ENCODE peak calls at places on chromosome 11, in five cellular contexts. V, K, D, F and I are unnamed samples.

GRCh38 chr11:66011785-66012303 is at the start of gene CST6:
- ATAC-seq in K (peak; percentile 36), D (peak; percentile 35), F (no peak), V (no peak), I (peak; percentile 18)

GRCh38 chr11:35357893-35358292 is 61.5 kb downstream of the SLC1A2 start:
- ATAC-seq in D (peak; percentile 62), K (no peak), F (no peak), V (peak; percentile 62), I (no peak)

GRCh38 chr11:14308897-14309387 is 50.0 kb downstream of the RRAS2 start:
- ATAC-seq in F (no peak), D (no peak), K (peak; percentile 79), V (no peak), I (peak; percentile 28)

GRCh38 chr11:17386331-17387084 is 2.0 kb downstream of the KCNJ11 start:
- ATAC-seq in V (peak; percentile 60), K (peak; percentile 62), D (peak; percentile 71), F (peak; percentile 89), I (peak; percentile 33)

GRCh38 chr11:117195208-117195607 is 4.0 kb upstream of the TAGLN start:
- ATAC-seq in F (no peak), D (peak; percentile 71), K (no peak), V (no peak), I (no peak)

GRCh38 chr11:15958939-15959338 is 397.4 kb downstream of the SOX6 start:
- ATAC-seq in K (no peak), V (no peak), D (no peak), F (peak; percentile 74), I (no peak)

GRCh38 chr11:67492801-67493547 is 10.1 kb downstream of the AIP start:
- ATAC-seq in F (no peak), V (no peak), K (peak; percentile 10), D (no peak), I (peak; percentile 37)

GRCh38 chr11:60994450-60995135 is 23.1 kb downstream of the CD6 start:
- ATAC-seq in D (peak; percentile 21), F (no peak), K (peak; percentile 85), V (peak; percentile 24), I (peak; percentile 63)

GRCh38 chr11:2725367-2726300 is 25.8 kb upstream of the KCNQ1OT1 start:
- ATAC-seq in V (no peak), F (peak; percentile 72), K (no peak), D (peak; percentile 14), I (no peak)

GRCh38 chr11:115645631-115646271 is 141.5 kb upstream of the CADM1 start:
- ATAC-seq in V (no peak), K (no peak), F (peak; percentile 78), D (no peak), I (no peak)

GRCh38 chr11:62024975-62025374 is 57.5 kb upstream of the FTH1 start:
- ATAC-seq in D (no peak), V (no peak), F (no peak), K (no peak), I (no peak)

GRCh38 chr11:59551651-59552521 is 40.5 kb downstream of the OR4D9 start:
- ATAC-seq in F (peak; percentile 31), D (peak; percentile 24), V (peak; percentile 2), K (no peak), I (no peak)

GRCh38 chr11:108734956-108735559 is 70.2 kb downstream of the DDX10 start:
- ATAC-seq in V (peak; percentile 26), F (no peak), D (no peak), K (no peak), I (no peak)

GRCh38 chr11:34825315-34825669 is 90.9 kb downstream of the APIP start:
- ATAC-seq in F (no peak), K (no peak), D (no peak), V (peak; percentile 68), I (no peak)

GRCh38 chr11:31871310-31872073 is 60.4 kb upstream of the PAX6 start:
- ATAC-seq in D (no peak), K (peak; percentile 4), F (no peak), V (no peak), I (no peak)

GRCh38 chr11:36411202-36411640 is 98.9 kb downstream of the TRAF6 start:
- ATAC-seq in F (peak; percentile 64), K (peak; percentile 35), V (no peak), D (peak; percentile 29), I (peak; percentile 49)

GRCh38 chr11:69402251-69402892 is 79.1 kb upstream of the LINC01488 start:
- ATAC-seq in K (no peak), D (no peak), V (no peak), F (no peak), I (no peak)

GRCh38 chr11:130390071-130390758 is 38.2 kb downstream of the ADAMTS8 start:
- ATAC-seq in F (peak; percentile 75), V (peak; percentile 64), D (peak; percentile 85), K (no peak), I (no peak)

GRCh38 chr11:124194696-124195418 is 11.7 kb downstream of the OR10D3 start:
- ATAC-seq in D (peak; percentile 62), F (no peak), V (peak; percentile 90), K (peak; percentile 90), I (peak; percentile 73)

GRCh38 chr11:132300283-132300682 is 929.9 kb downstream of the NTM start:
- ATAC-seq in V (peak; percentile 64), F (no peak), K (no peak), D (no peak), I (no peak)

GRCh38 chr11:69240332-69241074 is 53.5 kb upstream of the MYEOV start:
- ATAC-seq in F (no peak), D (no peak), K (no peak), V (no peak), I (no peak)

GRCh38 chr11:115168229-115168671 is 336.0 kb downstream of the CADM1 start:
- ATAC-seq in K (no peak), D (peak; percentile 85), F (peak; percentile 95), V (peak; percentile 16), I (no peak)

GRCh38 chr11:50187220-50187619 is 154.5 kb downstream of the OR4C45 start:
- ATAC-seq in K (no peak), V (no peak), D (no peak), F (peak; percentile 96), I (no peak)

GRCh38 chr11:61516191-61516590 is 7.6 kb downstream of the LRRC10B start:
- ATAC-seq in K (peak; percentile 5), D (no peak), V (no peak), F (no peak), I (no peak)

GRCh38 chr11:130649749-130650275 is 201.4 kb downstream of the ADAMTS15 start:
- ATAC-seq in D (no peak), K (no peak), F (peak; percentile 41), V (no peak), I (no peak)

GRCh38 chr11:133078591-133079179 is 453.6 kb downstream of the OPCML start:
- ATAC-seq in K (no peak), V (peak; percentile 34), D (peak; percentile 58), F (peak; percentile 39), I (peak; percentile 22)